ENCODE peak calls at places on chromosomes 6 and 20, in ten cellular contexts. One of them, this sample, is unnamed.

GRCh38 chr20:4170621-4171537 is 155.5 kb upstream of the RNF24 start:
- DNase-seq in H4: no peak
- DNase-seq in AG09309: no peak
- DNase-seq in foreskin fibroblast: no peak
- DNase-seq in stimulated activated CD4-positive, alpha-beta T cell treated with anti-CD3 and anti-CD28 coated beads, Interleukin-2, amount 100 ng/mL, for 48 hours: no peak
- DNase-seq in GM13977: no peak
- DNase-seq in stimulated activated CD8-positive, alpha-beta memory T cell treated with anti-CD3 and anti-CD28 coated beads, Interleukin-15, amount 100 ng/mL, for 24 hours: no peak
- DNase-seq in globus pallidus: peak; percentile 76
- DNase-seq in NCI-H2081 treated with DMSO at 0.1 percent for 48 hours: no peak
- DNase-seq in mesenchymal stem cell: peak; percentile 52
- DNase-seq in this sample: peak; percentile 54

GRCh38 chr6:6600865-6601264 is 12.3 kb downstream of the LY86 start:
- DNase-seq in H4: no peak
- DNase-seq in foreskin fibroblast: no peak
- DNase-seq in GM13977: no peak
- DNase-seq in globus pallidus: no peak
- DNase-seq in mesenchymal stem cell: no peak
- DNase-seq in stimulated activated CD4-positive, alpha-beta T cell treated with anti-CD3 and anti-CD28 coated beads, Interleukin-2, amount 100 ng/mL, for 48 hours: no peak
- DNase-seq in AG09309: no peak
- DNase-seq in NCI-H2081 treated with DMSO at 0.1 percent for 48 hours: no peak
- DNase-seq in stimulated activated CD8-positive, alpha-beta memory T cell treated with anti-CD3 and anti-CD28 coated beads, Interleukin-15, amount 100 ng/mL, for 24 hours: no peak
- DNase-seq in this sample: no peak

GRCh38 chr6:31057426-31058003 is 47.2 kb downstream of the MUC22 start:
- DNase-seq in AG09309: no peak
- DNase-seq in H4: no peak
- DNase-seq in mesenchymal stem cell: peak; percentile 28
- DNase-seq in foreskin fibroblast: peak; percentile 43
- DNase-seq in stimulated activated CD8-positive, alpha-beta memory T cell treated with anti-CD3 and anti-CD28 coated beads, Interleukin-15, amount 100 ng/mL, for 24 hours: no peak
- DNase-seq in GM13977: no peak
- DNase-seq in NCI-H2081 treated with DMSO at 0.1 percent for 48 hours: no peak
- DNase-seq in globus pallidus: peak; percentile 32
- DNase-seq in stimulated activated CD4-positive, alpha-beta T cell treated with anti-CD3 and anti-CD28 coated beads, Interleukin-2, amount 100 ng/mL, for 48 hours: no peak
- DNase-seq in this sample: no peak

GRCh38 chr6:71091167-71091566 is 134.3 kb upstream of the B3GAT2 start:
- DNase-seq in AG09309: no peak
- DNase-seq in H4: no peak
- DNase-seq in globus pallidus: no peak
- DNase-seq in foreskin fibroblast: no peak
- DNase-seq in mesenchymal stem cell: no peak
- DNase-seq in stimulated activated CD4-positive, alpha-beta T cell treated with anti-CD3 and anti-CD28 coated beads, Interleukin-2, amount 100 ng/mL, for 48 hours: no peak
- DNase-seq in stimulated activated CD8-positive, alpha-beta memory T cell treated with anti-CD3 and anti-CD28 coated beads, Interleukin-15, amount 100 ng/mL, for 24 hours: no peak
- DNase-seq in GM13977: no peak
- DNase-seq in NCI-H2081 treated with DMSO at 0.1 percent for 48 hours: no peak
- DNase-seq in this sample: no peak

GRCh38 chr6:127173541-127173940 is 55.1 kb downstream of the RSPO3 start:
- DNase-seq in NCI-H2081 treated with DMSO at 0.1 percent for 48 hours: no peak
- DNase-seq in stimulated activated CD8-positive, alpha-beta memory T cell treated with anti-CD3 and anti-CD28 coated beads, Interleukin-15, amount 100 ng/mL, for 24 hours: no peak
- DNase-seq in mesenchymal stem cell: peak; percentile 56
- DNase-seq in GM13977: no peak
- DNase-seq in stimulated activated CD4-positive, alpha-beta T cell treated with anti-CD3 and anti-CD28 coated beads, Interleukin-2, amount 100 ng/mL, for 48 hours: no peak
- DNase-seq in foreskin fibroblast: no peak
- DNase-seq in globus pallidus: no peak
- DNase-seq in H4: no peak
- DNase-seq in AG09309: no peak
- DNase-seq in this sample: no peak

GRCh38 chr6:120903836-120904235 is 430.4 kb downstream of the TBC1D32 start:
- DNase-seq in NCI-H2081 treated with DMSO at 0.1 percent for 48 hours: no peak
- DNase-seq in globus pallidus: no peak
- DNase-seq in GM13977: no peak
- DNase-seq in foreskin fibroblast: no peak
- DNase-seq in stimulated activated CD4-positive, alpha-beta T cell treated with anti-CD3 and anti-CD28 coated beads, Interleukin-2, amount 100 ng/mL, for 48 hours: no peak
- DNase-seq in mesenchymal stem cell: no peak
- DNase-seq in stimulated activated CD8-positive, alpha-beta memory T cell treated with anti-CD3 and anti-CD28 coated beads, Interleukin-15, amount 100 ng/mL, for 24 hours: no peak
- DNase-seq in AG09309: no peak
- DNase-seq in H4: no peak
- DNase-seq in this sample: no peak

GRCh38 chr6:81859884-81860283 is 107.4 kb upstream of the TENT5A start:
- DNase-seq in NCI-H2081 treated with DMSO at 0.1 percent for 48 hours: no peak
- DNase-seq in H4: no peak
- DNase-seq in stimulated activated CD4-positive, alpha-beta T cell treated with anti-CD3 and anti-CD28 coated beads, Interleukin-2, amount 100 ng/mL, for 48 hours: no peak
- DNase-seq in globus pallidus: no peak
- DNase-seq in stimulated activated CD8-positive, alpha-beta memory T cell treated with anti-CD3 and anti-CD28 coated beads, Interleukin-15, amount 100 ng/mL, for 24 hours: no peak
- DNase-seq in AG09309: no peak
- DNase-seq in mesenchymal stem cell: no peak
- DNase-seq in foreskin fibroblast: no peak
- DNase-seq in GM13977: no peak
- DNase-seq in this sample: no peak

GRCh38 chr20:47055699-47056369 is 161.2 kb downstream of the EYA2 start:
- DNase-seq in NCI-H2081 treated with DMSO at 0.1 percent for 48 hours: no peak
- DNase-seq in AG09309: peak; percentile 23
- DNase-seq in GM13977: no peak
- DNase-seq in globus pallidus: no peak
- DNase-seq in stimulated activated CD8-positive, alpha-beta memory T cell treated with anti-CD3 and anti-CD28 coated beads, Interleukin-15, amount 100 ng/mL, for 24 hours: no peak
- DNase-seq in stimulated activated CD4-positive, alpha-beta T cell treated with anti-CD3 and anti-CD28 coated beads, Interleukin-2, amount 100 ng/mL, for 48 hours: no peak
- DNase-seq in mesenchymal stem cell: no peak
- DNase-seq in H4: no peak
- DNase-seq in foreskin fibroblast: peak; percentile 56
- DNase-seq in this sample: no peak

GRCh38 chr20:215796-216195 is 11.3 kb upstream of the DEFB129 start:
- DNase-seq in stimulated activated CD8-positive, alpha-beta memory T cell treated with anti-CD3 and anti-CD28 coated beads, Interleukin-15, amount 100 ng/mL, for 24 hours: no peak
- DNase-seq in NCI-H2081 treated with DMSO at 0.1 percent for 48 hours: no peak
- DNase-seq in GM13977: no peak
- DNase-seq in AG09309: no peak
- DNase-seq in stimulated activated CD4-positive, alpha-beta T cell treated with anti-CD3 and anti-CD28 coated beads, Interleukin-2, amount 100 ng/mL, for 48 hours: no peak
- DNase-seq in foreskin fibroblast: no peak
- DNase-seq in globus pallidus: no peak
- DNase-seq in H4: no peak
- DNase-seq in mesenchymal stem cell: no peak
- DNase-seq in this sample: no peak

GRCh38 chr6:128068110-128068460 is 167.2 kb upstream of the THEMIS start:
- DNase-seq in NCI-H2081 treated with DMSO at 0.1 percent for 48 hours: no peak
- DNase-seq in H4: no peak
- DNase-seq in GM13977: no peak
- DNase-seq in mesenchymal stem cell: no peak
- DNase-seq in stimulated activated CD8-positive, alpha-beta memory T cell treated with anti-CD3 and anti-CD28 coated beads, Interleukin-15, amount 100 ng/mL, for 24 hours: no peak
- DNase-seq in AG09309: no peak
- DNase-seq in stimulated activated CD4-positive, alpha-beta T cell treated with anti-CD3 and anti-CD28 coated beads, Interleukin-2, amount 100 ng/mL, for 48 hours: no peak
- DNase-seq in globus pallidus: peak; percentile 45
- DNase-seq in foreskin fibroblast: no peak
- DNase-seq in this sample: no peak

GRCh38 chr6:79257381-79258205 is 23.1 kb upstream of the HMGN3 start:
- DNase-seq in stimulated activated CD4-positive, alpha-beta T cell treated with anti-CD3 and anti-CD28 coated beads, Interleukin-2, amount 100 ng/mL, for 48 hours: no peak
- DNase-seq in GM13977: no peak
- DNase-seq in AG09309: no peak
- DNase-seq in foreskin fibroblast: peak; percentile 70
- DNase-seq in H4: no peak
- DNase-seq in mesenchymal stem cell: peak; percentile 33
- DNase-seq in globus pallidus: no peak
- DNase-seq in stimulated activated CD8-positive, alpha-beta memory T cell treated with anti-CD3 and anti-CD28 coated beads, Interleukin-15, amount 100 ng/mL, for 24 hours: no peak
- DNase-seq in NCI-H2081 treated with DMSO at 0.1 percent for 48 hours: no peak
- DNase-seq in this sample: no peak

GRCh38 chr6:154482858-154483257 is 27.6 kb downstream of the CNKSR3 start:
- DNase-seq in globus pallidus: no peak
- DNase-seq in foreskin fibroblast: no peak
- DNase-seq in mesenchymal stem cell: no peak
- DNase-seq in stimulated activated CD8-positive, alpha-beta memory T cell treated with anti-CD3 and anti-CD28 coated beads, Interleukin-15, amount 100 ng/mL, for 24 hours: no peak
- DNase-seq in NCI-H2081 treated with DMSO at 0.1 percent for 48 hours: no peak
- DNase-seq in H4: no peak
- DNase-seq in AG09309: no peak
- DNase-seq in GM13977: no peak
- DNase-seq in stimulated activated CD4-positive, alpha-beta T cell treated with anti-CD3 and anti-CD28 coated beads, Interleukin-2, amount 100 ng/mL, for 48 hours: no peak
- DNase-seq in this sample: no peak

GRCh38 chr6:93300661-93301060 is 118.7 kb downstream of the EPHA7 start:
- DNase-seq in AG09309: no peak
- DNase-seq in NCI-H2081 treated with DMSO at 0.1 percent for 48 hours: peak; percentile 45
- DNase-seq in GM13977: no peak
- DNase-seq in stimulated activated CD8-positive, alpha-beta memory T cell treated with anti-CD3 and anti-CD28 coated beads, Interleukin-15, amount 100 ng/mL, for 24 hours: no peak
- DNase-seq in globus pallidus: no peak
- DNase-seq in mesenchymal stem cell: no peak
- DNase-seq in H4: no peak
- DNase-seq in foreskin fibroblast: no peak
- DNase-seq in stimulated activated CD4-positive, alpha-beta T cell treated with anti-CD3 and anti-CD28 coated beads, Interleukin-2, amount 100 ng/mL, for 48 hours: no peak
- DNase-seq in this sample: no peak

GRCh38 chr6:101716387-101716786 is 322.9 kb downstream of the GRIK2 start:
- DNase-seq in globus pallidus: no peak
- DNase-seq in GM13977: no peak
- DNase-seq in mesenchymal stem cell: no peak
- DNase-seq in stimulated activated CD8-positive, alpha-beta memory T cell treated with anti-CD3 and anti-CD28 coated beads, Interleukin-15, amount 100 ng/mL, for 24 hours: no peak
- DNase-seq in stimulated activated CD4-positive, alpha-beta T cell treated with anti-CD3 and anti-CD28 coated beads, Interleukin-2, amount 100 ng/mL, for 48 hours: no peak
- DNase-seq in foreskin fibroblast: no peak
- DNase-seq in NCI-H2081 treated with DMSO at 0.1 percent for 48 hours: no peak
- DNase-seq in H4: no peak
- DNase-seq in AG09309: no peak
- DNase-seq in this sample: no peak

GRCh38 chr20:63765082-63765873 is 25.7 kb downstream of the SLC2A4RG start:
- DNase-seq in AG09309: no peak
- DNase-seq in stimulated activated CD4-positive, alpha-beta T cell treated with anti-CD3 and anti-CD28 coated beads, Interleukin-2, amount 100 ng/mL, for 48 hours: no peak
- DNase-seq in stimulated activated CD8-positive, alpha-beta memory T cell treated with anti-CD3 and anti-CD28 coated beads, Interleukin-15, amount 100 ng/mL, for 24 hours: no peak
- DNase-seq in GM13977: no peak
- DNase-seq in H4: no peak
- DNase-seq in mesenchymal stem cell: no peak
- DNase-seq in globus pallidus: no peak
- DNase-seq in NCI-H2081 treated with DMSO at 0.1 percent for 48 hours: no peak
- DNase-seq in foreskin fibroblast: no peak
- DNase-seq in this sample: no peak

GRCh38 chr20:46872315-46873211 is 22.1 kb upstream of the EYA2 start:
- DNase-seq in stimulated activated CD8-positive, alpha-beta memory T cell treated with anti-CD3 and anti-CD28 coated beads, Interleukin-15, amount 100 ng/mL, for 24 hours: no peak
- DNase-seq in globus pallidus: peak; percentile 30
- DNase-seq in stimulated activated CD4-positive, alpha-beta T cell treated with anti-CD3 and anti-CD28 coated beads, Interleukin-2, amount 100 ng/mL, for 48 hours: no peak
- DNase-seq in GM13977: no peak
- DNase-seq in mesenchymal stem cell: no peak
- DNase-seq in H4: peak; percentile 60
- DNase-seq in foreskin fibroblast: peak; percentile 8
- DNase-seq in AG09309: no peak
- DNase-seq in NCI-H2081 treated with DMSO at 0.1 percent for 48 hours: no peak
- DNase-seq in this sample: no peak

GRCh38 chr6:134132494-134133141 is 80.2 kb upstream of the SLC2A12 start:
- DNase-seq in stimulated activated CD4-positive, alpha-beta T cell treated with anti-CD3 and anti-CD28 coated beads, Interleukin-2, amount 100 ng/mL, for 48 hours: no peak
- DNase-seq in GM13977: no peak
- DNase-seq in AG09309: peak; percentile 35
- DNase-seq in NCI-H2081 treated with DMSO at 0.1 percent for 48 hours: no peak
- DNase-seq in foreskin fibroblast: no peak
- DNase-seq in mesenchymal stem cell: no peak
- DNase-seq in stimulated activated CD8-positive, alpha-beta memory T cell treated with anti-CD3 and anti-CD28 coated beads, Interleukin-15, amount 100 ng/mL, for 24 hours: no peak
- DNase-seq in H4: no peak
- DNase-seq in globus pallidus: no peak
- DNase-seq in this sample: no peak

GRCh38 chr6:79544939-79545450 is 7.8 kb upstream of the LCA5 start:
- DNase-seq in foreskin fibroblast: peak; percentile 96
- DNase-seq in GM13977: peak; percentile 75
- DNase-seq in mesenchymal stem cell: peak; percentile 100
- DNase-seq in NCI-H2081 treated with DMSO at 0.1 percent for 48 hours: peak; percentile 82
- DNase-seq in globus pallidus: peak; percentile 90
- DNase-seq in H4: peak; percentile 95
- DNase-seq in stimulated activated CD4-positive, alpha-beta T cell treated with anti-CD3 and anti-CD28 coated beads, Interleukin-2, amount 100 ng/mL, for 48 hours: no peak
- DNase-seq in stimulated activated CD8-positive, alpha-beta memory T cell treated with anti-CD3 and anti-CD28 coated beads, Interleukin-15, amount 100 ng/mL, for 24 hours: no peak
- DNase-seq in AG09309: peak; percentile 89
- DNase-seq in this sample: peak; percentile 86

GRCh38 chr6:44512868-44513641 is 125.5 kb downstream of the CDC5L start:
- DNase-seq in GM13977: no peak
- DNase-seq in mesenchymal stem cell: no peak
- DNase-seq in globus pallidus: peak; percentile 31
- DNase-seq in AG09309: no peak
- DNase-seq in stimulated activated CD8-positive, alpha-beta memory T cell treated with anti-CD3 and anti-CD28 coated beads, Interleukin-15, amount 100 ng/mL, for 24 hours: no peak
- DNase-seq in foreskin fibroblast: no peak
- DNase-seq in stimulated activated CD4-positive, alpha-beta T cell treated with anti-CD3 and anti-CD28 coated beads, Interleukin-2, amount 100 ng/mL, for 48 hours: no peak
- DNase-seq in NCI-H2081 treated with DMSO at 0.1 percent for 48 hours: no peak
- DNase-seq in H4: peak; percentile 38
- DNase-seq in this sample: no peak

GRCh38 chr20:25195962-25196700 is 619 bp downstream of the ENTPD6 start:
- DNase-seq in mesenchymal stem cell: peak; percentile 39
- DNase-seq in AG09309: no peak
- DNase-seq in stimulated activated CD8-positive, alpha-beta memory T cell treated with anti-CD3 and anti-CD28 coated beads, Interleukin-15, amount 100 ng/mL, for 24 hours: no peak
- DNase-seq in NCI-H2081 treated with DMSO at 0.1 percent for 48 hours: no peak
- DNase-seq in H4: no peak
- DNase-seq in GM13977: no peak
- DNase-seq in stimulated activated CD4-positive, alpha-beta T cell treated with anti-CD3 and anti-CD28 coated beads, Interleukin-2, amount 100 ng/mL, for 48 hours: peak; percentile 17
- DNase-seq in globus pallidus: no peak
- DNase-seq in foreskin fibroblast: peak; percentile 5
- DNase-seq in this sample: peak; percentile 65

GRCh38 chr6:105428342-105428957 is 25.6 kb upstream of the PREP start:
- DNase-seq in stimulated activated CD4-positive, alpha-beta T cell treated with anti-CD3 and anti-CD28 coated beads, Interleukin-2, amount 100 ng/mL, for 48 hours: no peak
- DNase-seq in AG09309: peak; percentile 89
- DNase-seq in H4: peak; percentile 5
- DNase-seq in foreskin fibroblast: peak; percentile 79
- DNase-seq in globus pallidus: peak; percentile 9
- DNase-seq in mesenchymal stem cell: peak; percentile 62
- DNase-seq in stimulated activated CD8-positive, alpha-beta memory T cell treated with anti-CD3 and anti-CD28 coated beads, Interleukin-15, amount 100 ng/mL, for 24 hours: no peak
- DNase-seq in NCI-H2081 treated with DMSO at 0.1 percent for 48 hours: no peak
- DNase-seq in GM13977: no peak
- DNase-seq in this sample: no peak

GRCh38 chr6:153013438-153013837 is 10.9 kb upstream of the MTRF1L start:
- DNase-seq in stimulated activated CD8-positive, alpha-beta memory T cell treated with anti-CD3 and anti-CD28 coated beads, Interleukin-15, amount 100 ng/mL, for 24 hours: no peak
- DNase-seq in H4: no peak
- DNase-seq in globus pallidus: no peak
- DNase-seq in GM13977: no peak
- DNase-seq in NCI-H2081 treated with DMSO at 0.1 percent for 48 hours: no peak
- DNase-seq in AG09309: no peak
- DNase-seq in stimulated activated CD4-positive, alpha-beta T cell treated with anti-CD3 and anti-CD28 coated beads, Interleukin-2, amount 100 ng/mL, for 48 hours: no peak
- DNase-seq in mesenchymal stem cell: no peak
- DNase-seq in foreskin fibroblast: no peak
- DNase-seq in this sample: no peak